ENCODE peak calls at places on chromosomes 6 and 20, in nine cellular contexts. D, P, W, J, U, O, I, Z and T are unnamed samples. For H3K9me3, H3K36me3 and H3K4me1, the result is how much of the 10 kb centered on the place peaks cover.

GRCh38 chr20:3924304-3925112 is 35.3 kb downstream of the PANK2 start:
- DNase-seq in D (no peak), P (no peak), W (no peak), J (no peak), U (no peak), O (peak), I (no peak), Z (peak), T (no peak)

GRCh38 chr6:148037496-148037895 is 305.1 kb upstream of the SASH1 start:
- DNase-seq in D (no peak), P (no peak), W (no peak), J (no peak), U (no peak), O (no peak), I (peak), Z (no peak), T (no peak)

GRCh38 chr6:132527791-132528190 is 10.3 kb upstream of the TAAR9 start:
- DNase-seq in D (no peak), P (no peak), W (no peak), J (no peak), U (peak), O (no peak), I (peak), Z (no peak), T (no peak)

GRCh38 chr20:44204156-44204831 is 6.3 kb downstream of the OSER1 start:
- DNase-seq in D (no peak), P (no peak), W (no peak), J (no peak), U (peak), O (no peak), I (peak), Z (no peak), T (peak)

GRCh38 chr6:125154184-125155135 is 887 bp downstream of the TPD52L1 start:
- DNase-seq in D (peak), P (no peak), W (no peak), J (peak), U (peak), O (peak), I (peak), Z (peak), T (peak)

GRCh38 chr6:125839471-125839870 is 48.7 kb downstream of the NCOA7 start:
- DNase-seq in D (no peak), P (no peak), W (no peak), J (peak), U (no peak), O (no peak), I (peak), Z (no peak), T (no peak)

GRCh38 chr20:50223321-50223995 is 32.8 kb downstream of the CEBPB start:
- DNase-seq in D (no peak), P (no peak), W (peak), J (no peak), U (no peak), O (no peak), I (no peak), Z (no peak), T (no peak)

GRCh38 chr6:23306251-23306950 is 737.0 kb downstream of the HDGFL1 start:
- DNase-seq in D (no peak), P (no peak), W (no peak), J (no peak), U (peak), O (no peak), I (no peak), Z (no peak), T (no peak)

GRCh38 chr6:80163754-80164187 is 57.3 kb downstream of the BCKDHB start:
- DNase-seq in D (no peak), P (no peak), W (no peak), J (no peak), U (peak), O (no peak), I (peak), Z (no peak), T (no peak)

GRCh38 chr6:149088361-149088760 is 229.2 kb upstream of the TAB2 start:
- DNase-seq in D (no peak), P (no peak), W (no peak), J (no peak), U (no peak), O (no peak), I (no peak), Z (no peak), T (no peak)

GRCh38 chr6:158818580-158819212 is 472 bp downstream of the EZR start:
- DNase-seq in D (peak), P (peak), W (peak), J (peak), U (peak), O (peak), I (peak), Z (peak), T (peak)

GRCh38 chr6:20348091-20348490 is 53.6 kb upstream of the E2F3 start:
- DNase-seq in D (no peak), P (no peak), W (no peak), J (no peak), U (no peak), O (no peak), I (no peak), Z (no peak), T (no peak)

GRCh38 chr6:36657942-36658544 is 20.5 kb upstream of the CDKN1A start:
- DNase-seq in D (no peak), P (no peak), W (no peak), J (peak), U (peak), O (no peak), I (peak), Z (no peak), T (no peak)

GRCh38 chr6:168479421-168479820 is 38.4 kb downstream of the SMOC2 start:
- DNase-seq in D (no peak), P (no peak), W (no peak), J (no peak), U (no peak), O (no peak), I (no peak), Z (no peak), T (no peak)

GRCh38 chr6:108996208-108996607 is 98.4 kb downstream of the SESN1 start:
- DNase-seq in D (no peak), P (no peak), W (no peak), J (no peak), U (no peak), O (no peak), I (no peak), Z (no peak), T (no peak)

GRCh38 chr20:51854912-51855311 is 52.6 kb upstream of the SALL4 start:
- DNase-seq in D (no peak), P (no peak), W (no peak), J (no peak), U (no peak), O (no peak), I (no peak), Z (no peak), T (no peak)

DNA sequence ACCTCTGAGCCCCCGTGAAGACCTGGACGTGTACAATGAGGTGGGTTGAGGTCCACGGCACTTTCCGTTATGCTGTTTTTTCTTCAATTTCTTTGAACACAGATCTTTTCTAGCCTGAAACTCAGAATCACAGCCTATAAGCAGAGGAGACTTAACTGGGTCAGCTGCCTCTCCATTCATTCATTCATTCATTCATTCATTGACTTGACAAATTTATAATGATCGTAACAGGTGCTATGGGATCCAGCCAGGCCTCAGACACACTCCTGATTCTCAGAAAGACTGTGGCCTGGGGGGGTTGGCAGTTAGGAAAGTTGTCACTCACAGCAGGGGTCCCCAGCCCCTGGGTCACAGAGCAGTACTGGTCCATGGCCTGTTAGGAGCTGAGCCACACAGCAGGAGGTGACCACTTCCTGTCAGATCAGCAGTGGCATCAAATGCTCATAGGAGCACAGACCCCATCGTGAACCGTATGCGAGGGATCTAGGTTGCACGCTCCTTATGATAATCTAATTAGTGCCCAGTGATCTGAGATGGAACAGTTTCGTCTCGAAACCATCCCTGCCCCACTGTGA is 38.6 kb upstream of the IRF4 start:
- DNase-seq in D (no peak), P (no peak), W (no peak), J (no peak), U (no peak), O (no peak), I (no peak), Z (no peak), T (no peak)
- H3K9me3 ChIP-seq in D (half or more), P (under half), W (under half), J (under half), U (under half), O (under half), I (under half), Z (under half), T (under half)

DNA sequence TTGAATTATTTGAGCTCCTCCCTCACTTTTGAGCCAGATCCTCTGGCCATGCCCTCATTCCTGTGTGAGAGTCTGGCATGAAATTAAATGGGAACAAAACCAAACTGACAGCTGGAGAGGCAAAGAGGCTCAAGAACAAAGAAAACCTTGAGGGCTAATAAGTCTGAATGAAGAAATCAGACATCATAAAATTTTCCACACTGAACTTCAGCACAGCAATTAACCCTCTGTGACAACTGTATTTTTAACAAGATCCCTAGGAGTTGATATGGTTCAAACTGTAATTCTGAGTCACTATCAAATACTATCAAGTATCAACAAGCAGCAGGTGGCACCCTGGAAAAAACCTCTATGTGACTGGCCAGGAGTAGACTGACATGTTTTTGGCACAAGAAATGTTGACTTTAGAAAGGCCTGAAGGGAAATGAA is 109.4 kb upstream of the EMILIN3 start:
- DNase-seq in D (no peak), P (no peak), W (no peak), J (peak), U (peak), O (no peak), I (peak), Z (no peak), T (peak)
- H3K36me3 ChIP-seq in D (under half), P (under half), W (under half), J (under half), U (under half), O (under half), I (under half), Z (under half), T (under half)

GRCh38 chr20:1389703-1390385 is 3.0 kb downstream of the FKBP1A start:
- DNase-seq in D (no peak), P (no peak), W (no peak), J (no peak), U (peak), O (no peak), I (peak), Z (no peak), T (no peak)
- H3K4me1 ChIP-seq in D (under half), P (half or more), W (half or more), J (half or more), U (under half), O (under half), I (under half), Z (half or more), T (half or more)

DNA sequence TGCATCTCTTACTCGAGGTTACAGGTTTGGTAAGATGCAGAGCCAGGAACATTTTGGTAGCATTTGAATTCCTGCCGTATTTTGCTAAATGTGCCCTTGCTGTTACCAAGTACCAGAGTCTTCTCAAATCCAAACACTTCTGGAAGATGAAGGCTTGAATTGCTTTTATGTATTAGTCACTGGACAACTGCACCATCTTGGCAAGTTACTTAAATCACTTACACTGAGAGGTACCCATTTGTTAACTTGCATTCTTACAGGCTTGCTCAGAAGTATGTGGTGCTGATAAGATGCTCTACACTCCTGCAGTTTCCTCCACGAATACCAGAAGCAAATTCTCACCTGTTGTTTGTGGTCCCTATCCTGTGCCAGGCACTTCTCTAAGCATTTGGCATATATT is 12.7 kb downstream of the IL22RA2 start:
- DNase-seq in D (no peak), P (no peak), W (no peak), J (no peak), U (peak), O (no peak), I (peak), Z (no peak), T (no peak)
- H3K9me3 ChIP-seq in D (under half), P (under half), W (under half), J (under half), U (under half), O (under half), I (under half), Z (under half), T (under half)

GRCh38 chr6:90119618-90120017 is 177.0 kb downstream of the BACH2 start:
- DNase-seq in D (no peak), P (no peak), W (no peak), J (no peak), U (no peak), O (no peak), I (no peak), Z (no peak), T (no peak)
- H3K36me3 ChIP-seq in D (under half), P (under half), W (under half), J (under half), U (under half), O (under half), I (under half), Z (under half), T (under half)

DNA sequence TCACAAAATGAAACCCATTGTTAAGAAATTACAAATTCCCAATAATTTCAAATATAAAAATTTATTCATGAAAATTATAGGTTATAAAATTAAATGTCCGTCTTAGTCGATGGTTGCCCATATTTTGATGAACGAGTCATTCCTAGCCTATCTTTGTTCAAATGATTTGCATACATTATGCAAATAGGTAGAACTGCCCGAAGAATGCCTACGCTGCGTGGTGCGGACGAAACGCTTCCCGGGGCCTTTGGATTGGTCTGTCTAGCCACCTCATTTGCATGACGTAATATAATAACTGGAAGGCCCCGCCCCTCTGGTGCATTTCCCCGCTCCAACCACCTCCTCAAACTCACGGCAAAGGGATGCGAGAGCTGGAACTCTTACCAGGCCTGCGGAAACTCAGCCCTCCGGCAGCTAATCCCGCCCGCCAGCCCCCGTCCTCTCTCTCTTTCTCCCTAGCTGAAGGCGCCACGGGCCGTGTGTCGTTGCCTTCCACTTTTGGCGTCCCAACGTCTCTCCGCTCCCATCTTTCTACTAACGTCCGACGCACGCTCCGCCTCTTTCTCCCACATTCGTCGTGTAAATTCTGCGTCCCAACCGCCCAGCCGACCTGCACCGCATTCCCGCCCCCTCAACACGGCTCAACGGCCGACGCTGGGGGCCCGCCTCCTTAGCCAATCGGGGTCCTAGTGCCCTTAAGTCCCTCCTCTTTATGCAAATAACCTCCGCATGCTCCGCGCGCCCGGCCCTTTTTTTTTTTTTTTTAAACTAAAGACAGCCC is 520 bp upstream of the PRRC2A start:
- DNase-seq in D (peak), P (peak), W (peak), J (peak), U (peak), O (peak), I (peak), Z (peak), T (peak)
- H3K4me1 ChIP-seq in D (under half), P (under half), W (under half), J (under half), U (under half), O (under half), I (under half), Z (under half), T (under half)

GRCh38 chr20:30919514-30920188 is 337.8 kb upstream of the DEFB115 start:
- DNase-seq in D (no peak), P (no peak), W (no peak), J (no peak), U (no peak), O (no peak), I (no peak), Z (no peak), T (no peak)

GRCh38 chr20:30921286-30922071 is 336.0 kb upstream of the DEFB115 start:
- DNase-seq in D (no peak), P (no peak), W (no peak), J (no peak), U (no peak), O (no peak), I (no peak), Z (no peak), T (no peak)

GRCh38 chr20:30922129-30922528 is 335.3 kb upstream of the DEFB115 start:
- DNase-seq in D (no peak), P (no peak), W (no peak), J (no peak), U (no peak), O (no peak), I (no peak), Z (no peak), T (no peak)
- H3K9me3 ChIP-seq in D (under half), P (under half), W (under half), J (under half), U (under half), O (under half), I (under half), Z (under half), T (under half)